ENCODE peak calls at places on chromosomes 12 and 14, in five cellular contexts. P is fibroblast of lung, K is endothelial cell of umbilical vein, N is small intestine, T is cardiac muscle cell. Q is an unnamed sample.

GRCh38 chr12:45458854-45459807 is 243.2 kb downstream of the ANO6 start:
- DNase-seq in P (peak; percentile 39), K (peak; percentile 14), N (no peak), T (no peak), Q (no peak)

GRCh38 chr14:53751650-53752049 is 205.0 kb downstream of the BMP4 start:
- DNase-seq in P (no peak), K (no peak), N (no peak), T (no peak), Q (no peak)

GRCh38 chr12:53290661-53291060 is 4.7 kb upstream of the PFDN5 start:
- DNase-seq in P (peak; percentile 24), K (no peak), N (no peak), T (no peak), Q (no peak)

GRCh38 chr14:96253140-96253539 is 2.9 kb upstream of the BDKRB1 start:
- DNase-seq in P (peak; percentile 94), K (no peak), N (no peak), T (no peak), Q (no peak)

GRCh38 chr14:56299306-56299984 is 181.2 kb downstream of the PELI2 start:
- DNase-seq in P (peak; percentile 27), K (no peak), N (no peak), T (no peak), Q (no peak)

GRCh38 chr12:2284321-2284813 is 231.6 kb downstream of the CACNA1C start:
- DNase-seq in P (peak; percentile 85), K (no peak), N (no peak), T (no peak), Q (no peak)

GRCh38 chr12:123714302-123714627 is 2.1 kb downstream of the ATP6V0A2 start:
- DNase-seq in P (no peak), K (no peak), N (no peak), T (no peak), Q (no peak)

GRCh38 chr14:72558721-72559120 is 335.2 kb downstream of the DPF3 start:
- DNase-seq in P (peak; percentile 76), K (peak; percentile 28), N (no peak), T (no peak), Q (no peak)

GRCh38 chr12:59632408-59632807 is 36.6 kb downstream of the SLC16A7 start:
- DNase-seq in P (peak; percentile 21), K (no peak), N (no peak), T (no peak), Q (no peak)

GRCh38 chr14:68328509-68328908 is 464.4 kb downstream of the ZFP36L1 start:
- DNase-seq in P (no peak), K (no peak), N (no peak), T (no peak), Q (no peak)

GRCh38 chr12:6312529-6313325 is 2.2 kb downstream of the PLEKHG6 start:
- DNase-seq in P (no peak), K (no peak), N (peak; percentile 96), T (no peak), Q (peak; percentile 67)

GRCh38 chr12:15256760-15257159 is 35.5 kb upstream of the RERG start:
- DNase-seq in P (peak; percentile 97), K (no peak), N (no peak), T (no peak), Q (no peak)

GRCh38 chr12:124637586-124637985 is 70.2 kb upstream of the NCOR2 start:
- DNase-seq in P (no peak), K (no peak), N (peak; percentile 88), T (no peak), Q (no peak)

GRCh38 chr14:71555654-71556559 is 376.3 kb upstream of the RGS6 start:
- DNase-seq in P (no peak), K (peak; percentile 16), N (peak; percentile 71), T (no peak), Q (no peak)

GRCh38 chr12:107986183-107986582 is 142.9 kb upstream of the WSCD2 start:
- DNase-seq in P (no peak), K (no peak), N (no peak), T (no peak), Q (no peak)

DNA sequence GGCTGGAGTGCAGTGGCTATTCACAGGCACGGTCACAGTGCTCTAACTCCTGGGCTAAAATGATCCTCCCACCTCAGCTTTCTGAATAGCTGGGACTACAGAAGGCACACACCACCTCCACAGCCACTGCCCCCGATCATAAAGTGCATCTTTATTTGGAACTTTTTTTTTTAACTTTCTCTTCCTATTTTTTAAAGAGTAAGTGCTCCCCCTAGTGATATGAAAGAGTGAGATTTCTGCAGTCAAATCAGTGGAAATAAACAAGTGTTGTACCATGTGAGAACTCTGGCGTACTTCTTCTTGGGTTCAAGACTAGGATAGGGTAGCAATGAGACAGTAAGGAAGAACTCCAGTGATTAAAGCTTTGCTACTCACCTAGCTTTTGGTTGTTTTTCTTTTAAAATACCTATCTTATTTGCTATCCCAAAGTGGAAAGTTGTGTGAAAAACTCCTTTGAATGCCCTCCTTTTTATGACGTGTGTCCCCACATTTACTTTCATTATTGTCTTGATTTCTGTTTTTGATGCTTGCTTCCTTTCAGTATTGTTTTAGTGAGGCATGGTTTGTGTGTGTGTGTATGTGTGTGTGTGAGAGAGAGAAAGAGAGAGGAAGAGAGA is 6.6 kb downstream of the PPP4R4 start:
- DNase-seq in P (peak; percentile 50), K (peak; percentile 48), N (peak; percentile 50), T (peak; percentile 49), Q (peak; percentile 42)
- H3K27ac ChIP-seq in P (no peak overlapping the region), K (no peak overlapping the region), N (no peak overlapping the region), T (no peak overlapping the region), Q (no peak overlapping the region)

GRCh38 chr14:55071870-55072640 is 20.6 kb downstream of the MAPK1IP1L start:
- DNase-seq in P (peak; percentile 67), K (peak; percentile 63), N (no peak), T (no peak), Q (no peak)
- H3K4me3 ChIP-seq in P (no peak overlapping the region), K (no peak overlapping the region), N (no peak overlapping the region), T (no peak overlapping the region), Q (no peak overlapping the region)

GRCh38 chr14:73998736-73999135 is 20.4 kb downstream of the ENTPD5 start:
- DNase-seq in P (no peak), K (no peak), N (peak; percentile 67), T (no peak), Q (no peak)

GRCh38 chr14:73997108-73997943 is 21.8 kb downstream of the ENTPD5 start:
- DNase-seq in P (no peak), K (no peak), N (peak; percentile 89), T (no peak), Q (no peak)

GRCh38 chr14:73996731-73997107 is 22.4 kb downstream of the ENTPD5 start:
- DNase-seq in P (no peak), K (no peak), N (no peak), T (no peak), Q (no peak)

GRCh38 chr14:73997944-73998451 is 21.1 kb downstream of the ENTPD5 start:
- DNase-seq in P (no peak), K (no peak), N (peak; percentile 73), T (no peak), Q (no peak)

GRCh38 chr14:73995977-73996378 is 23.1 kb downstream of the ENTPD5 start:
- DNase-seq in P (no peak), K (no peak), N (peak; percentile 94), T (no peak), Q (no peak)
- H3K27ac ChIP-seq in P (no peak overlapping the region), K (no peak overlapping the region), N (peak overlapping the region; percentile 73), T (no peak overlapping the region), Q (no peak overlapping the region)

GRCh38 chr14:23915559-23915958 is 38.0 kb upstream of the DHRS4 start:
- DNase-seq in P (no peak), K (no peak), N (no peak), T (no peak), Q (no peak)
- H3K4me3 ChIP-seq in P (no peak overlapping the region), K (no peak overlapping the region), N (no peak overlapping the region), T (no peak overlapping the region), Q (no peak overlapping the region)

GRCh38 chr12:104460973-104461693 is 4.4 kb downstream of the CHST11 start:
- DNase-seq in P (no peak), K (peak; percentile 33), N (no peak), T (no peak), Q (no peak)

GRCh38 chr12:104459556-104459909 is 2.8 kb downstream of the CHST11 start:
- DNase-seq in P (no peak), K (no peak), N (no peak), T (no peak), Q (no peak)

GRCh38 chr12:104462325-104462724 is 5.6 kb downstream of the CHST11 start:
- DNase-seq in P (no peak), K (no peak), N (no peak), T (no peak), Q (no peak)

GRCh38 chr12:104458645-104459555 is 2.2 kb downstream of the CHST11 start:
- DNase-seq in P (no peak), K (peak; percentile 50), N (no peak), T (peak; percentile 42), Q (peak; percentile 28)

GRCh38 chr12:104460041-104460757 is 3.5 kb downstream of the CHST11 start:
- DNase-seq in P (no peak), K (no peak), N (no peak), T (no peak), Q (no peak)
- H3K27ac ChIP-seq in P (no peak overlapping the region), K (no peak overlapping the region), N (peak overlapping the region; percentile 78), T (no peak overlapping the region), Q (no peak overlapping the region)

Q was measured in neural progenitor cell.